ENCODE peak calls at places on chromosomes 13 and 19, in five cellular contexts. S is heart left ventricle, N is adrenal gland, E is cardiac fibroblast, L is lower leg skin. O is an unnamed sample.

GRCh38 chr13:112974676-112975075 is 5.7 kb downstream of the MCF2L start:
- DNase-seq in S (no peak), N (no peak), E (no peak), L (no peak), O (no peak)

GRCh38 chr13:80299046-80299445 is 41.9 kb downstream of the SPRY2 start:
- DNase-seq in S (no peak), N (no peak), E (no peak), L (no peak), O (no peak)

GRCh38 chr19:6686628-6686975 is 16.6 kb upstream of the TNFSF14 start:
- DNase-seq in S (no peak), N (no peak), E (no peak), L (no peak), O (no peak)

GRCh38 chr19:47357788-47358680 is 8.9 kb downstream of the DHX34 start:
- DNase-seq in S (no peak), N (no peak), E (no peak), L (no peak), O (no peak)

GRCh38 chr13:27425151-27425917 is 915 bp downstream of the GTF3A start:
- DNase-seq in S (no peak), N (peak; percentile 43), E (no peak), L (no peak), O (no peak)

GRCh38 chr13:93476175-93476574 is 249.6 kb downstream of the GPC6 start:
- DNase-seq in S (no peak), N (no peak), E (peak; percentile 70), L (no peak), O (no peak)

GRCh38 chr13:42170029-42170428 is 101.9 kb upstream of the AKAP11 start:
- DNase-seq in S (no peak), N (no peak), E (no peak), L (no peak), O (no peak)

GRCh38 chr19:40932008-40932959 is 50.3 kb upstream of the CYP2A7 start:
- DNase-seq in S (no peak), N (no peak), E (no peak), L (no peak), O (no peak)

GRCh38 chr13:90510319-90510718 is 837.2 kb upstream of the MIR17HG start:
- DNase-seq in S (no peak), N (no peak), E (no peak), L (no peak), O (no peak)

GRCh38 chr13:83057119-83057518 is 825.2 kb downstream of the SLITRK1 start:
- DNase-seq in S (no peak), N (no peak), E (no peak), L (no peak), O (no peak)

GRCh38 chr19:10593820-10594637 is 6.9 kb upstream of the AP1M2 start:
- DNase-seq in S (no peak), N (peak; percentile 48), E (peak; percentile 42), L (peak; percentile 93), O (no peak)

GRCh38 chr19:56476093-56476492 is 1.1 kb downstream of the ZNF667 start:
- DNase-seq in S (no peak), N (no peak), E (no peak), L (no peak), O (no peak)

GRCh38 chr19:33794578-33795369 is 1.9 kb upstream of the KCTD15 start:
- DNase-seq in S (peak; percentile 58), N (no peak), E (peak; percentile 41), L (no peak), O (no peak)

GRCh38 chr13:36130542-36131214 is 504 bp downstream of the DCLK1 start:
- DNase-seq in S (peak; percentile 46), N (no peak), E (peak; percentile 15), L (no peak), O (no peak)

GRCh38 chr19:45769821-45770191 is 754 bp upstream of the SIX5 start:
- DNase-seq in S (peak; percentile 66), N (peak; percentile 78), E (no peak), L (peak; percentile 94), O (no peak)

GRCh38 chr13:30978981-30979956 is 46.8 kb downstream of the TEX26 start:
- DNase-seq in S (no peak), N (peak; percentile 55), E (peak; percentile 29), L (no peak), O (peak; percentile 35)

GRCh38 chr13:35630551-35631275 is 154.2 kb upstream of the MAB21L1 start:
- DNase-seq in S (no peak), N (no peak), E (peak; percentile 67), L (no peak), O (peak; percentile 17)

GRCh38 chr19:56837892-56838679 is 2.4 kb downstream of the PEG3 start:
- DNase-seq in S (peak; percentile 78), N (peak; percentile 78), E (peak; percentile 78), L (peak; percentile 89), O (no peak)

GRCh38 chr13:59771272-59771671 is 392.5 kb downstream of the DIAPH3 start:
- DNase-seq in S (no peak), N (no peak), E (peak; percentile 48), L (no peak), O (no peak)

GRCh38 chr13:33188093-33188882 is 97.3 kb downstream of the STARD13 start:
- DNase-seq in S (no peak), N (no peak), E (peak; percentile 51), L (no peak), O (no peak)

GRCh38 chr13:74554581-74555290 is 420.5 kb upstream of the KLF12 start:
- DNase-seq in S (no peak), N (no peak), E (no peak), L (no peak), O (no peak)

GRCh38 chr19:14494451-14494850 is 1.5 kb downstream of the GIPC1 start:
- DNase-seq in S (no peak), N (no peak), E (no peak), L (no peak), O (no peak)

GRCh38 chr19:14496849-14497346 is 971 bp upstream of the GIPC1 start:
- DNase-seq in S (no peak), N (no peak), E (no peak), L (no peak), O (no peak)

GRCh38 chr19:14495678-14496028 is 274 bp downstream of the GIPC1 start:
- DNase-seq in S (no peak), N (no peak), E (no peak), L (no peak), O (no peak)

GRCh38 chr19:14496029-14496848 is at the start of gene GIPC1:
- DNase-seq in S (peak; percentile 98), N (peak; percentile 98), E (peak; percentile 100), L (peak; percentile 99), O (peak; percentile 98)

DNA sequence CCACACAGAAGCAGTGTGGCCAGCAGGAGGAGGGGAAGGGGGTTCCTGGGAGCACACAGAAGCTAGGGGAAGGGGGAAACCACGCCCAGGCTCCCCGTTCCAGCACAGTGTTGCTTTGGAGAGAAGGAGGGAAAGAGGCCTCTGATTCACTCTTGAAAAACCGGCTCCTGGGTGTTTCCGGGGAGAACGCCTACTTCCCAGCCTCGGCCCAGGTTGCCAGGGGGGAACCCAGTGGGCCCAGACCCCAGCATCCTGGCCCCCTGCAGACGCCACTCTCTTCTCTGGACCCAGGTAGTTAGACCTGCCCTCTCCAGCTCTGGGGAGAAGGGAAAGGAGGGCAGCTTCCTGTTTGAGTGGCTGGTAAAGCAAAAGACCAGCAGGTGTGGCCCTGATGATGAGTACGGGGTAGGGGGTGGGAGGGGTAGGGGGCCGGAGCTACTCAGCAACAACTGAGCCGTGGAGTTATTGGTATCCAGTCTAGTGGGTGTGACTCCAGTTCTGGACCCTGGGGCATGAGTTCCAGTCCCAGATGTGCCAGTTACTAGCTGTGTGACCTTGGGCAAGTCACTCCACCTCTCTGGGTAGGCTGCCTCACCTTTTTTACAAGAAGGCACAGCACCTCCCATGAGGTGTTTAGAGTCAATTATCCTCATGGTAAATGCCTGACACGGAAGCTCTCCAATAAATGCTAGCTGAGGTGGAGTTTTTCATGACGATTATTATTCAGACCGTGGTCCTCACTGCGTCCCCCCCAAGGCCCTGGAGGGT is 833 bp downstream of the GIPC1 start:
- DNase-seq in S (no peak), N (no peak), E (no peak), L (no peak), O (peak; percentile 22)
- TF ChIP-seq CTCF in S (no peak), N (no peak), E (no peak), L (no peak), O (no peak)

GRCh38 chr19:16516381-16516780 is 20.2 kb downstream of the C19orf44 start:
- DNase-seq in S (no peak), N (no peak), E (no peak), L (no peak), O (no peak)

GRCh38 chr19:16518483-16519229 is 22.5 kb downstream of the C19orf44 start:
- DNase-seq in S (no peak), N (no peak), E (no peak), L (no peak), O (no peak)

GRCh38 chr19:16518061-16518460 is 21.9 kb downstream of the C19orf44 start:
- DNase-seq in S (no peak), N (no peak), E (no peak), L (no peak), O (no peak)

GRCh38 chr19:16516923-16517610 is 20.9 kb downstream of the C19orf44 start:
- DNase-seq in S (no peak), N (no peak), E (no peak), L (no peak), O (no peak)

GRCh38 chr19:16514383-16515019 is 18.3 kb downstream of the C19orf44 start:
- DNase-seq in S (no peak), N (no peak), E (no peak), L (no peak), O (no peak)
- TF ChIP-seq CTCF in S (no peak), N (no peak), E (no peak), L (no peak), O (no peak)

DNA sequence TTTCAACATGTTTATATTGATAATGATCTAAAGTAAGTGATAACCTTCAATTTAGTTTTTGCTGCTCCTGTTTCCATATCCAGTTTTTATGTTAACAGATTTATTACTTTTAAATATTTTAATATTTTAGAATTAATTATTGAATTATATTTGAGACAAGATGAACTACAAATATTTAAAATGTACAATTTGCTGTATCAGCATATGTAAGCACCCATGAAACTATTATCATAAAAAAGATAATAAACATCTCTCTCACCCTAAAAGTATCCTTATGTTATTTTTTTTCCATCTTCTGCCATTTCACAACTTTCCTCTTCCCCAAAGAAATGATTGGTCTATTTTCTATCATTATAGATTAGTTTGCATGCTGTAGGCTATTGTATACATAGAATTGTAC is 1426.6 kb upstream of the PRR20A start:
- DNase-seq in S (no peak), N (no peak), E (no peak), L (no peak), O (no peak)
- TF ChIP-seq CTCF in S (no peak), N (no peak), E (no peak), L (no peak), O (no peak)

DNA sequence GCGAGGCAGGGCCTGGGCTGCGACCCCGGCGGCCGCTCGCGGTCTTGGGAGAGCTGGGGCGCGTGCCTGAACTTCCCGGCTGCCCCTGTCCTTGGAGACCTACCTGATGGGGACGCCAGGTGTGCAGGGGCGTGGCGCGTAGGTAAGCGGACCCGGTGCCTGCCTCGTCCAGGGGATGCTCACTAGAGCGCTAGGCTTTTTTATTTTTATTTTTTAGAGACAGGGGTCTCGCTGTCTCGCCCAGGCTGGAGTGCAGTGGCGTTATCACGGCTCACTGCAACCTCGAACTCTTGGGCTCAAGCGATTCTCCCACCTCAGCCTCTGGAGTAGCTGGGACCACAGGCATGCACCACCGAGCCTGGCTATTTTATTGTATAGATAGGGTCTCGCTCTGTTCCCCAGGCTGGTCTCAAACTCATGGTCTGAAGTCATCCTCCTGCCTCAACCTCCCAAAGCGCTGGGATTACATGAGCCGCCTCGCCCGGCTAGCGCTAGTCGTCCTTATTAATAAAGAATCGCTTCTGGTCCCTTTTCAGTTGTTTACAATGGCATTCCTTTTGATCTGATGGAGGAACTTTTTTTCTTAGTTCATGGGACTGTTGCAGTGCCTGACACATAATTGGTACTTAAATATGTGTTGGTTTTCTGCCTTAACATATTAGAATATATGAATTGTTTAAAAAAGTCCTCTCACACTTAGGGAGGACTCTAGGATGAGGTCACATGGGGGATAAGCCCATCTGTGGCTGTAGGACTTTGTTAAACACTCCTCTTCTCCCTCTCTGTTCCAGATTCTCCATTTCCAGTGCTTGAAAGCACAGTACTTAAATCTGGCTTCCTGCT is 812 bp downstream of the DPY19L3 start:
- DNase-seq in S (no peak), N (no peak), E (no peak), L (no peak), O (no peak)
- TF ChIP-seq CTCF in S (no peak), N (no peak), E (no peak), L (no peak), O (no peak)

O was measured in GM10248.